ENCODE peak calls at places on chromosomes 11 and 22, in four cellular contexts. L is effector memory CD4-positive, alpha-beta T cell; P is naive B cell; Z is esophagus squamous epithelium. I is an unnamed sample.

GRCh38 chr11:23856654-23857053 is 640.2 kb upstream of the LUZP2 start:
- DNase-seq in P (no peak), L (no peak), Z (no peak), I (no peak)

GRCh38 chr11:13277719-13278619 is at the start of gene BMAL1:
- DNase-seq in L (peak), Z (no peak), P (peak), I (peak)

GRCh38 chr11:102007567-102008437 is 39.4 kb upstream of the CFAP300 start:
- DNase-seq in P (peak), Z (no peak), L (no peak), I (no peak)

GRCh38 chr11:111101836-111102235 is 143.7 kb upstream of the POU2AF2 start:
- DNase-seq in Z (no peak), L (no peak), P (no peak), I (no peak)

GRCh38 chr11:32056445-32056844 is 34.4 kb upstream of the RCN1 start:
- DNase-seq in Z (no peak), L (no peak), P (no peak), I (no peak)

GRCh38 chr11:134331565-134332188 is at the start of gene GLB1L2:
- DNase-seq in L (peak), Z (no peak), P (peak), I (peak)

GRCh38 chr22:23563111-23563510 is 17.0 kb downstream of the IGLL1 start:
- DNase-seq in L (no peak), P (no peak), Z (no peak), I (no peak)

GRCh38 chr11:67667490-67668190 is 6.8 kb downstream of the ALDH3B2 start:
- DNase-seq in L (no peak), Z (no peak), P (peak), I (no peak)

GRCh38 chr11:34898474-34898873 is 17.7 kb downstream of the APIP start:
- DNase-seq in L (no peak), Z (no peak), P (no peak), I (no peak)

GRCh38 chr11:28759311-28759710 is 651.1 kb downstream of the METTL15 start:
- DNase-seq in Z (no peak), L (no peak), P (no peak), I (no peak)

GRCh38 chr22:40764743-40765441 is 54.3 kb downstream of the SLC25A17 start:
- DNase-seq in Z (no peak), L (no peak), P (peak), I (peak)

GRCh38 chr22:28997342-28997741 is 64.3 kb downstream of the C22orf31 start:
- DNase-seq in L (no peak), Z (no peak), P (no peak), I (no peak)

GRCh38 chr11:97722721-97723120 is 1298.0 kb upstream of the CNTN5 start:
- DNase-seq in Z (no peak), P (no peak), L (no peak), I (no peak)

GRCh38 chr11:106076421-106076922 is 675 bp downstream of the KBTBD3 start:
- DNase-seq in Z (no peak), P (peak), L (no peak), I (no peak)

GRCh38 chr22:39292561-39293074 is 26.8 kb downstream of the RPL3 start:
- DNase-seq in L (no peak), P (no peak), Z (peak), I (no peak)

GRCh38 chr11:47177229-47177845 is 658 bp upstream of the ARFGAP2 start:
- DNase-seq in Z (no peak), P (peak), L (peak), I (peak)

GRCh38 chr11:75625970-75626691 is 42.7 kb downstream of the MAP6 start:
- DNase-seq in Z (no peak), L (no peak), P (no peak), I (no peak)

GRCh38 chr22:30002861-30003489 is 77.3 kb upstream of the HORMAD2 start:
- DNase-seq in L (no peak), P (no peak), Z (no peak), I (no peak)